ENCODE peak calls at places on chromosomes 16 and 17, in four cellular contexts. Y is heart right ventricle; T is effector memory CD4-positive, alpha-beta T cell; V is mesendoderm. S is an unnamed sample. For H3K36me3, the result is how much of the 10 kb centered on the place peaks cover.

GRCh38 chr17:29731589-29731929 is 108.8 kb upstream of the CORO6 start:
- DNase-seq in Y (no peak), T (no peak), V (no peak), S (no peak)

GRCh38 chr17:8290043-8290442 is 1.6 kb downstream of the RANGRF start:
- DNase-seq in Y (no peak), T (no peak), V (no peak), S (peak)

GRCh38 chr17:70661342-70662222 is 492.2 kb downstream of the KCNJ2 start:
- DNase-seq in Y (no peak), T (no peak), V (no peak), S (no peak)

GRCh38 chr17:29560306-29560705 is 6.5 kb downstream of the ABHD15 start:
- DNase-seq in Y (no peak), T (no peak), V (no peak), S (no peak)

GRCh38 chr17:61981323-61981722 is 53.5 kb upstream of the INTS2 start:
- DNase-seq in Y (no peak), T (no peak), V (peak), S (no peak)

GRCh38 chr16:50836121-50836541 is 94.2 kb downstream of the CYLD start:
- DNase-seq in Y (no peak), T (no peak), V (no peak), S (no peak)

GRCh38 chr16:69833357-69833781 is 71.2 kb downstream of the WWP2 start:
- DNase-seq in Y (no peak), T (no peak), V (no peak), S (no peak)

GRCh38 chr17:50318551-50319310 is 27.2 kb upstream of the XYLT2 start:
- DNase-seq in Y (no peak), T (no peak), V (no peak), S (no peak)

GRCh38 chr17:72602517-72603345 is 481.9 kb downstream of the SOX9 start:
- DNase-seq in Y (no peak), T (no peak), V (peak), S (no peak)

GRCh38 chr16:49466881-49467280 is 93.3 kb downstream of the C16orf78 start:
- DNase-seq in Y (no peak), T (no peak), V (no peak), S (no peak)

GRCh38 chr16:81296631-81297030 is 18.1 kb upstream of the GAN start:
- DNase-seq in Y (no peak), T (no peak), V (no peak), S (no peak)

GRCh38 chr17:67359960-67360817 is 6.2 kb downstream of the PSMD12 start:
- DNase-seq in Y (no peak), T (peak), V (peak), S (peak)

GRCh38 chr17:61669522-61669921 is 78.5 kb upstream of the NACA2 start:
- DNase-seq in Y (no peak), T (no peak), V (no peak), S (no peak)

GRCh38 chr17:59848778-59849177 is 44.0 kb downstream of the TUBD1 start:
- DNase-seq in Y (no peak), T (no peak), V (no peak), S (no peak)

GRCh38 chr17:48047113-48047740 is 932 bp upstream of the NFE2L1 start:
- DNase-seq in Y (no peak), T (no peak), V (no peak), S (no peak)

GRCh38 chr16:84048871-84049270 is 6.3 kb upstream of the SLC38A8 start:
- DNase-seq in Y (no peak), T (no peak), V (no peak), S (no peak)

DNA sequence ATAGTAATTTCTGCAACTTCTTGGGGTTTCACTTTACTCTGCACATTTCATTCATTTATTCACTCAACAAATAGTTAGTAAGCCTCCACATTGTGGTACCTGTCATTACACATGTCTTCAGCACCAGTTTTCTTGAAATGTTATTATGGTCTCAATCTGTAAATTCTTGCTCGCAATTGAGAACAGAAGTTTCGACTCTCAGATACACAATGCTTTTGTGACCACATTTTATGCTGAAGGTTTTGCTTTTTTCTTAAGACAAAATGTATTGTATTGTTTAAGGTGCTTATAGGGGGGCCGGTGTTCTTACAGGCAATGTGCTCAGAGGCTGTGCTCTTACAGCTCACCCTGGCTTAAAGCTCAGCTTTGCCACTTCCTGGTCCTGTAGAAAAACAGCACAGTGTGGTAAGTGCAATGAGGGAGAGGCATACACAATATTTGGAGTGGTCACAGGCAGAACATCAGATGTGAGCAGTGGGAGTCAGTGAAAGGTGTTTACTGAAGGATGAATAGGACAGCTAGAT is 17.6 kb downstream of the CNTNAP4 start:
- DNase-seq in Y (no peak), T (no peak), V (no peak), S (no peak)
- H3K36me3 ChIP-seq in Y (under half), T (under half), V (under half), S (under half)

DNA sequence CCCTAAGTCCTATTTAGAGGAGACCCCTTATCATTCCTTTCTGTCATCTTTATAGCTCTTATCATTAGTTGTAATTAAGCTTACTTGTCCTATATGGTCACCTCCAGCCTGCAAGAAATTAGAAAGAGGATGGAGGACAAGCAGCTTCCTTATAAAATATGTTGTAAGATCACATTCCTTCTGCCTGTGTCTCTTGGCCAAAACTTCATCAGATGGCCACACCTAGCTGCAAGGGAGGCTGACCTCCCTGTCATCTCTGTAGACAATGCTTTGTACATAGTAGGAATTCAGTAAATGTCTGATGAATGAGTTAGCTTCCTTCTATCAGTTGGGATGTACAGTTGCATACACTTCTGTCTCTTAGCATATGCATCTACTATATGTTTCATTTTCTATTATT is 1.9 kb downstream of the TTC19 start:
- DNase-seq in Y (no peak), T (no peak), V (no peak), S (no peak)
- H3K4me3 ChIP-seq in Y (peak), T (no peak), V (no peak), S (no peak)

DNA sequence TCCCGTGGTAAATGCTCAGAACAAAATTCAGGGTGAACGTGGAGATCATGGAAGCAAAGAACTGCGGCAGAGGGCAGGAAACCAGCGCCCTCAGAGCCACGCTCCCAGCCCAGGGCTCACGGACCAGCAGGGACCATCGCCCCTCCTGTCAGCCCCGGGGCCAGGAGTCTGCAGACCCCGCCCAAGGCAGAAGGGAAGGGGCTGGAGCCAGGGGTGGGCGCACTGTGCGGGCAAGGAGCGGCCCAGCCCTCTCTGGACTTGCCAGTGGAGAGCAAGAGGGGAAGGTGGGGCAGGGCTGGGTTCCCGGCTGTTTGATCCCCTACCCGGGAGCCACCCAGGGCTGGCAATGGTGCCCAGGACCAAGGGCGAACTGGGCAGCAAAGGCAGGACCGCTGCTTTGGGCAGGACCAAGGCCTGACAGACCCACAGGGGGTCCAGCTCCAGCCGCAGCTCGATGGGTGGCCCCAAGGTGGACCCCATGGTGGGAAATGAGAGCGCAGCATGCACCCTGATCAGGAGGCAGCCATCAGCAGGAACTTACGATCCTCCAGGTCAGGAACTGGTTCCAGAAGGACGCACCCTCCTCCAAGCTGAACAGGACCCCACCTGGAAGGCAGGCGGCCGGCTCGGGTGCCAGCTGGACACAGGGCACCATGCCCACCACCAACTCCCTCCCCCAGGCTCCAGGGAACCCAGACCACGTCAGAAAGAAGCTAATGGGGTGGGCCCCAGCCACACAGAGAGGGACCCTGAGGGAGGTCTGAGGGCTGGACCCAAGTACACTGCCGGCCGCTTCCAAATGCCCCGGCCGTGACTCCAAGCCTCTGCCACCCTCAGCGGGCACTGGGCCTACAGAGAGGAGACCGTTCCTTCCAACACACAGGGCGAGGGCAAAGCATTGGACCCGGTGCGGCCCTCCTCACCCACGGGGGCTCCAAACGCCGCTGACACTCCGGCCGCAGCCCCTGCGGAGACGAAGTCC is 11.1 kb upstream of the CCDC154 start:
- DNase-seq in Y (no peak), T (no peak), V (no peak), S (no peak)
- H3K36me3 ChIP-seq in Y (under half), T (under half), V (under half), S (under half)

DNA sequence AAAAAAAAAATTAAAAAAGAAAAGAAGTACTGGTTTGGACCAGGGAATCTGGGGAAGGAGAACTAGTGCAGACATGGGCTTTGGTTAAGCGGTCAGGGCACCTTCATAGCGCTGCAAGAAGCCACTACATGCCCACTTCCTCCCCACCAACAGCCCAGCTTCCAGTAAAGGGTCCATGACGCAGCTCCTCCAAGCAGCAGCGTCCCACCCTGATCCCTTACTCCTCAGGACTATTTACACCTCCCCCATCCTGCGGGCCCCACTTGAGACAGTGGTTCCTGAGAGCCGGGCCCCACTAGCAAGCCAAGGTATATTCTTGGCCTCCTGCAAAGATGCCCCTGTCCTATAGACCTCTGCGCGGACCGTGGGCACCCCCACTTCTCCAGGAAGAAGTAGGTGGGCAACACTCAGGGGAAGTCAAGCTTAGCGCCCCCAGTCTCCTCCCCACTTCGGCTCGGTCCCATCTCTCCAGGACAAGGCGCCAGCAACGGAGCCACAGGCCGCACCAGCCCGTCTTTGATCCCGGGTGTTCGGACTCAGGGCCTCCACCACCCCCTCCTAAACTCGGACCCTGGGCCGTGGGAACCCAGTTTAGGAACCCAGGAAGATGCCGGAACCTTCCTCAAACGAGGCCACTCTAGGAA is 913 bp upstream of the PRR14 start:
- DNase-seq in Y (no peak), T (no peak), V (no peak), S (no peak)
- H3K4me3 ChIP-seq in Y (peak), T (peak), V (no peak), S (peak)

DNA sequence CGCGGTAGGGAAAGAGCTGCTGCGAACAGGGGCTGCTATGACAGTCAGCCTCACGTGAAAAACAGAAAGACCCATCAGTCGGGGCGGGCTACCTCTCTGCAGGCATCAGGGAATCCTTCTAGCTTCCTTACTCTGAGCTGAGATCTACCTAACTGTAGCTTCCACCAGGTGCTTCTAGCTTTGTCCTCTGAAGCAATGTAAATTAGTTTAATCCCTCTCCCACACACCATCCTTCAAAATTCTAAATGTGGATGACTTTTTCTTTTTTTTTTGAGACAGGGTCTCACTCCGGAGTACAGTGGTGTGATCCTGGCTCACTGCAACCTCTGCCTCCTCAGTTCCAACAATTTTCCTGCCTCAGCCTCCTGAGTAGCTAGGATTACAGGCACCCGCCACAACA is 130.0 kb upstream of the ZFHX3 start:
- DNase-seq in Y (no peak), T (no peak), V (no peak), S (no peak)
- H3K36me3 ChIP-seq in Y (under half), T (under half), V (under half), S (under half)

GRCh38 chr16:88767546-88767945 is 17.5 kb downstream of the PIEZO1 start:
- DNase-seq in Y (no peak), T (no peak), V (no peak), S (no peak)
- H3K4me3 ChIP-seq in Y (no peak), T (no peak), V (no peak), S (no peak)